ENCODE peak calls at places on chromosomes 3 and 15, in five cellular contexts. R is foreskin fibroblast, Z is AG10803, Q is neural progenitor cell, V is sigmoid colon. J is an unnamed sample.

GRCh38 chr3:184311633-184312032 is 2.8 kb upstream of the EIF4G1 start:
- DNase-seq in R (no peak), V (no peak), Q (no peak), Z (no peak), J (no peak)

GRCh38 chr15:63475670-63476069 is 28.7 kb upstream of the USP3 start:
- DNase-seq in R (no peak), V (no peak), Q (no peak), Z (no peak), J (no peak)

GRCh38 chr15:28918141-28918983 is 32.6 kb downstream of the APBA2 start:
- DNase-seq in Q (peak), V (peak), R (no peak), Z (no peak), J (peak)

GRCh38 chr3:76044601-76045600 is 259.6 kb upstream of the ZNF717 start:
- DNase-seq in Z (peak), R (no peak), Q (peak), V (no peak), J (no peak)

GRCh38 chr3:67245545-67245944 is 247.4 kb downstream of the KBTBD8 start:
- DNase-seq in R (no peak), Q (no peak), Z (no peak), V (no peak), J (no peak)

GRCh38 chr3:123053107-123053506 is 13.7 kb upstream of the PDIA5 start:
- DNase-seq in V (no peak), Z (no peak), Q (no peak), R (no peak), J (no peak)

GRCh38 chr3:186963636-186964035 is 33.3 kb downstream of the ST6GAL1 start:
- DNase-seq in Z (no peak), V (no peak), R (no peak), Q (no peak), J (no peak)

GRCh38 chr3:131349946-131350347 is 31.6 kb upstream of the NUDT16 start:
- DNase-seq in Q (no peak), V (no peak), Z (peak), R (peak), J (no peak)

GRCh38 chr15:43446344-43446743 is 46.6 kb downstream of the TP53BP1 start:
- DNase-seq in R (no peak), Q (no peak), V (no peak), Z (no peak), J (no peak)

GRCh38 chr3:10557783-10558373 is 52.5 kb upstream of the ATP2B2 start:
- DNase-seq in R (peak), Z (peak), V (peak), Q (no peak), J (no peak)

GRCh38 chr15:31001702-31002101 is 10.3 kb upstream of the MTMR10 start:
- DNase-seq in V (no peak), Z (no peak), Q (no peak), R (no peak), J (no peak)

GRCh38 chr15:77674327-77674726 is 41.6 kb upstream of the LINGO1 start:
- DNase-seq in R (no peak), Q (no peak), Z (peak), V (no peak), J (no peak)

GRCh38 chr15:61951949-61952348 is 108.3 kb downstream of the VPS13C start:
- DNase-seq in R (no peak), Q (no peak), V (no peak), Z (peak), J (no peak)

GRCh38 chr3:42120866-42121265 is 29.7 kb downstream of the TRAK1 start:
- DNase-seq in V (no peak), R (no peak), Q (no peak), Z (peak), J (no peak)

GRCh38 chr3:114847564-114847963 is 299.5 kb downstream of the ZBTB20 start:
- DNase-seq in R (no peak), Z (no peak), V (no peak), Q (no peak), J (no peak)

GRCh38 chr3:68090571-68090970 is 436.2 kb upstream of the SUCLG2 start:
- DNase-seq in Z (no peak), R (no peak), Q (no peak), V (no peak), J (no peak)

GRCh38 chr3:38545983-38546382 is 49.8 kb downstream of the EXOG start:
- DNase-seq in Q (no peak), V (no peak), R (no peak), Z (no peak), J (no peak)

GRCh38 chr15:85044251-85044853 is 62.7 kb downstream of the PDE8A start:
- DNase-seq in V (peak), Q (peak), Z (peak), R (peak), J (no peak)

GRCh38 chr15:29935296-29936020 is 113.2 kb upstream of the TJP1 start:
- DNase-seq in R (peak), Z (no peak), Q (no peak), V (no peak), J (no peak)

GRCh38 chr3:35678552-35679220 is 39.4 kb downstream of the ARPP21 start:
- DNase-seq in V (no peak), R (no peak), Z (no peak), Q (no peak), J (no peak)

GRCh38 chr3:178434206-178434805 is 101.9 kb upstream of the KCNMB2 start:
- DNase-seq in Z (no peak), Q (no peak), V (no peak), R (no peak), J (no peak)
- TF ChIP-seq CTCF in Z (peak), Q (peak), V (peak), R (peak), J (peak)

GRCh38 chr15:25693321-25694237 is 169.5 kb downstream of the ATP10A start:
- DNase-seq in Z (peak), V (peak), R (no peak), Q (peak), J (peak)
- TF ChIP-seq CTCF in Z (peak), V (peak), R (peak), Q (peak), J (peak)

DNA sequence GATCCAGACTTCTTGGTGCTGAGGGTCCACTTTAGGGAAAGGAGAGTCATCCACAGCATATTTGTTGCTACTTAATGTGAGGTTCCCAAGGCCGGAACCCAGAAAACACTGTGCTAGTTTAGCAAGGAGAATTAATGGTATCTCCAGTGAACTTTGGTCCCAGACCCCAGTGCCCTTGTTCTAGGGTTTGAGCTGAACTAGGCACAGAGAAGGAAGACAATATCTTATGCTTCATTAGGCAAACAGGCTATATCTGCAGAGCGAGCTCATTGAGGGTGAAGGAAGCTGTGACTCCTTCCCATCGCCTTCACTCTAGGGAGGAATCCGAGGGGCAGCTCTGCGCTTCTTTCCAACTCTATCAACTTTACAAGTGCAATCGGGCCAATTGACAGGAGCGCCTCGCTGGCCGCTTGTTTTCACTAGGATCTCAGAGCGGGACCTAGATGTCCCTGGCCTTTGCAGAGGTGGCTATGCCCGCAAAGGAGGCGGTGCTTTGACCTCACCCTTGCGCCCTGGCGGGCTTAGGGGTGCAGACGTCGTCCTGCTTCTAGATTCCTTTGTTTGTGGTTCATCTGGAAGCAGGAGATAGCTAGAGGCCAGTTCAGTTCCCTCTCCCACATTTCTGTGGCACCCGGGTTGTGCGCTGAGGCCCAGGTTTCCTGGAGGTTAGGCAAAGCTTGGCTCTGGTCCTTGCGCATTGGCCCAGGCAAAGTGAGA is 1.0 kb downstream of the PPM1L start:
- DNase-seq in R (no peak), Z (no peak), Q (peak), V (peak), J (no peak)
- TF ChIP-seq CTCF in R (no peak), Z (no peak), Q (no peak), V (no peak), J (no peak)

DNA sequence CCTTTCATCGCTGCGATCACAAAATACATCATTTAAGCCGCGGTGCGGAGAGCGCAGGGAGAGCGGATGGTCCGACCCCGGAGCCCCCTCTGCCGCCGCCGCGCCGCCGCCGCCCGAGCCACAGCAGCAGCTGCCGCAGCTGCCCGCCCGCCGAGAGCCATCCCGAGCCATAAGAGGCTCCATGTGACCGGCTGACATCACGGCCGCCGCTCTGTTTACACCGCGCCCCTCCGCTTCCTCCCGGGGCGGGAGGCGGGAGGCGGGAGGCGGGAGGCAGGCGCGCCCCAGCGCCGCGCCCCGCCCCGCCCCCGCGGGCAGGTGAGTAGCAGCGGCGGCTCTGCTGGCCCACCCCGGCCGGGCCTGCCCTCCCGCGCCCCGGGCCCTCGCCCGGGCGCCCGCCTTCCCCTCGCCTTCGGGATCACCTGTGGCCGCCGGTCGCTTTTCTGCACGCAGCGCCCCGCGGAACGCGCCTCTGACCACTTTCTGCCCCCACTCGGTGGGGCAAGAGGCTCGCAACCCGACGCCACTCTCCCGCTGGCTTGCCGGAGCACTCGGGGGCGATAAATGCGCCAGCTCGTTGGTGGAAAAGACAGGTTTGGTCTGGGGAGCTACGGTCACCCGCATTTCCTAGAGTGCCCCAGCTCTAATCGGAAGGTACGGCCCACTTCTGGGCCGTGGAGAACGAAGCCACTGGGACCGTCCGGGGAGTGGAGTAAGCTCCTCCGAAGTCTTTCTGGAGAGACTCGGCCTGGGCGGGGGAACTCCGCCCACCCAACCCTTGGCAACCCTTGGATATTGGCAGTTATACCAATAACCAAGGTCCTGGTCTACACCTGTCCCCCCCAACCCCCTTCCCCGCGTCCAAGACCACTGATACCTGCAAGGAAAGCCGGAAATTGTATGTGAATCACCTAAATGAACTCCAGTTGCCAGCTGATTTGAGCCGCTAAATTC is 113.7 kb upstream of the ICE2 start:
- DNase-seq in R (peak), Z (peak), Q (peak), V (peak), J (peak)
- TF ChIP-seq CTCF in R (no peak), Z (peak), Q (peak), V (no peak), J (peak)

GRCh38 chr3:12329063-12329462 is 40.2 kb downstream of the PPARG start:
- DNase-seq in R (no peak), Z (no peak), V (no peak), Q (no peak), J (no peak)
- TF ChIP-seq CTCF in R (no peak), Z (no peak), V (no peak), Q (peak), J (peak)

GRCh38 chr3:129022995-129023332 is 21.9 kb downstream of the EFCC1 start:
- DNase-seq in Q (no peak), R (no peak), V (no peak), Z (no peak), J (peak)

GRCh38 chr3:129025691-129026435 is 24.8 kb downstream of the EFCC1 start:
- DNase-seq in R (no peak), Q (no peak), V (peak), Z (peak), J (peak)

GRCh38 chr3:129025108-129025507 is 24.0 kb downstream of the EFCC1 start:
- DNase-seq in V (peak), Z (no peak), R (no peak), Q (no peak), J (peak)

GRCh38 chr3:129022114-129022994 is 21.2 kb downstream of the EFCC1 start:
- DNase-seq in R (peak), Q (no peak), V (peak), Z (peak), J (peak)

GRCh38 chr3:129023909-129024308 is 22.8 kb downstream of the EFCC1 start:
- DNase-seq in Q (no peak), V (no peak), R (no peak), Z (no peak), J (peak)
- TF ChIP-seq CTCF in Q (no peak), V (no peak), R (no peak), Z (peak), J (peak)